ENCODE peak calls at places on chromosomes 12 and 14, in ten cellular contexts. One of them, this sample, is unnamed. For H3K36me3, the result is how much of the 10 kb centered on the place peaks cover.

GRCh38 chr12:54384591-54385041 is at the start of gene ZNF385A:
- DNase-seq in upper lobe of left lung: no peak
- DNase-seq in H1: no peak
- DNase-seq in adrenal gland: no peak
- DNase-seq in fibroblast of lung: no peak
- DNase-seq in BJ: no peak
- DNase-seq in colonic mucosa: no peak
- DNase-seq in astrocyte: no peak
- DNase-seq in adipocyte: no peak
- DNase-seq in gastrocnemius medialis: no peak
- DNase-seq in this sample: no peak

GRCh38 chr14:99735189-99736135 is 51.4 kb downstream of the CYP46A1 start:
- DNase-seq in gastrocnemius medialis: no peak
- DNase-seq in astrocyte: no peak
- DNase-seq in adipocyte: no peak
- DNase-seq in BJ: no peak
- DNase-seq in colonic mucosa: no peak
- DNase-seq in H1: no peak
- DNase-seq in fibroblast of lung: no peak
- DNase-seq in upper lobe of left lung: no peak
- DNase-seq in adrenal gland: no peak
- DNase-seq in this sample: no peak

GRCh38 chr14:99699861-99700260 is 15.8 kb downstream of the CYP46A1 start:
- DNase-seq in adipocyte: no peak
- DNase-seq in gastrocnemius medialis: no peak
- DNase-seq in BJ: no peak
- DNase-seq in adrenal gland: no peak
- DNase-seq in astrocyte: no peak
- DNase-seq in fibroblast of lung: no peak
- DNase-seq in colonic mucosa: no peak
- DNase-seq in upper lobe of left lung: no peak
- DNase-seq in H1: no peak
- DNase-seq in this sample: no peak

GRCh38 chr14:90518941-90519256 is 122.1 kb downstream of the CALM1 start:
- DNase-seq in colonic mucosa: peak
- DNase-seq in adipocyte: no peak
- DNase-seq in fibroblast of lung: no peak
- DNase-seq in BJ: no peak
- DNase-seq in gastrocnemius medialis: no peak
- DNase-seq in adrenal gland: no peak
- DNase-seq in astrocyte: no peak
- DNase-seq in upper lobe of left lung: no peak
- DNase-seq in H1: no peak
- DNase-seq in this sample: no peak

GRCh38 chr12:92133166-92133565 is 12.5 kb downstream of the BTG1 start:
- DNase-seq in upper lobe of left lung: no peak
- DNase-seq in gastrocnemius medialis: no peak
- DNase-seq in colonic mucosa: no peak
- DNase-seq in adrenal gland: no peak
- DNase-seq in astrocyte: peak
- DNase-seq in H1: no peak
- DNase-seq in fibroblast of lung: peak
- DNase-seq in adipocyte: peak
- DNase-seq in BJ: no peak
- DNase-seq in this sample: no peak

GRCh38 chr12:100721193-100721592 is 73.4 kb upstream of the ANO4 start:
- DNase-seq in astrocyte: no peak
- DNase-seq in gastrocnemius medialis: no peak
- DNase-seq in BJ: no peak
- DNase-seq in upper lobe of left lung: no peak
- DNase-seq in adipocyte: no peak
- DNase-seq in fibroblast of lung: no peak
- DNase-seq in H1: no peak
- DNase-seq in colonic mucosa: no peak
- DNase-seq in adrenal gland: no peak
- DNase-seq in this sample: no peak

GRCh38 chr14:95889236-95889979 is 12.8 kb downstream of the TUNAR start:
- DNase-seq in upper lobe of left lung: no peak
- DNase-seq in adrenal gland: no peak
- DNase-seq in BJ: no peak
- DNase-seq in H1: no peak
- DNase-seq in gastrocnemius medialis: no peak
- DNase-seq in astrocyte: no peak
- DNase-seq in adipocyte: no peak
- DNase-seq in colonic mucosa: no peak
- DNase-seq in fibroblast of lung: no peak
- DNase-seq in this sample: no peak

GRCh38 chr12:58668233-58668632 is 252.1 kb downstream of the LRIG3 start:
- DNase-seq in BJ: no peak
- DNase-seq in upper lobe of left lung: no peak
- DNase-seq in H1: no peak
- DNase-seq in fibroblast of lung: no peak
- DNase-seq in adrenal gland: no peak
- DNase-seq in adipocyte: no peak
- DNase-seq in astrocyte: no peak
- DNase-seq in colonic mucosa: no peak
- DNase-seq in gastrocnemius medialis: no peak
- DNase-seq in this sample: no peak

GRCh38 chr12:25590021-25590721 is 37.1 kb upstream of the LMNTD1 start:
- DNase-seq in astrocyte: peak
- DNase-seq in H1: no peak
- DNase-seq in BJ: no peak
- DNase-seq in adrenal gland: no peak
- DNase-seq in adipocyte: no peak
- DNase-seq in fibroblast of lung: no peak
- DNase-seq in colonic mucosa: no peak
- DNase-seq in upper lobe of left lung: no peak
- DNase-seq in gastrocnemius medialis: no peak
- DNase-seq in this sample: no peak

GRCh38 chr12:106096376-106096775 is 42.4 kb downstream of the NUAK1 start:
- DNase-seq in adipocyte: no peak
- DNase-seq in BJ: no peak
- DNase-seq in astrocyte: peak
- DNase-seq in colonic mucosa: no peak
- DNase-seq in upper lobe of left lung: no peak
- DNase-seq in fibroblast of lung: no peak
- DNase-seq in gastrocnemius medialis: peak
- DNase-seq in H1: no peak
- DNase-seq in adrenal gland: no peak
- DNase-seq in this sample: no peak

GRCh38 chr14:106872619-106873446 is 1346.5 kb downstream of the TMEM121 start:
- DNase-seq in adipocyte: peak
- DNase-seq in adrenal gland: peak
- DNase-seq in gastrocnemius medialis: no peak
- DNase-seq in colonic mucosa: peak
- DNase-seq in fibroblast of lung: no peak
- DNase-seq in upper lobe of left lung: peak
- DNase-seq in BJ: no peak
- DNase-seq in H1: no peak
- DNase-seq in astrocyte: no peak
- DNase-seq in this sample: no peak

GRCh38 chr12:120394483-120395367 is 25.8 kb upstream of the MSI1 start:
- DNase-seq in astrocyte: no peak
- DNase-seq in H1: peak
- DNase-seq in upper lobe of left lung: peak
- DNase-seq in BJ: no peak
- DNase-seq in fibroblast of lung: no peak
- DNase-seq in colonic mucosa: peak
- DNase-seq in adrenal gland: peak
- DNase-seq in adipocyte: no peak
- DNase-seq in gastrocnemius medialis: no peak
- DNase-seq in this sample: peak

GRCh38 chr12:100567945-100568344 is 5.5 kb upstream of the GAS2L3 start:
- DNase-seq in astrocyte: no peak
- DNase-seq in adipocyte: no peak
- DNase-seq in gastrocnemius medialis: no peak
- DNase-seq in adrenal gland: no peak
- DNase-seq in H1: no peak
- DNase-seq in upper lobe of left lung: no peak
- DNase-seq in colonic mucosa: no peak
- DNase-seq in BJ: no peak
- DNase-seq in fibroblast of lung: no peak
- DNase-seq in this sample: no peak

GRCh38 chr12:109197327-109197726 is 80.9 kb downstream of the ACACB start:
- DNase-seq in astrocyte: no peak
- DNase-seq in adrenal gland: no peak
- DNase-seq in fibroblast of lung: no peak
- DNase-seq in BJ: no peak
- DNase-seq in gastrocnemius medialis: no peak
- DNase-seq in H1: no peak
- DNase-seq in colonic mucosa: no peak
- DNase-seq in adipocyte: no peak
- DNase-seq in upper lobe of left lung: no peak
- DNase-seq in this sample: no peak

GRCh38 chr12:109193896-109194295 is 77.5 kb downstream of the ACACB start:
- DNase-seq in upper lobe of left lung: no peak
- DNase-seq in colonic mucosa: no peak
- DNase-seq in adrenal gland: no peak
- DNase-seq in BJ: no peak
- DNase-seq in gastrocnemius medialis: no peak
- DNase-seq in astrocyte: no peak
- DNase-seq in H1: no peak
- DNase-seq in adipocyte: no peak
- DNase-seq in fibroblast of lung: no peak
- DNase-seq in this sample: no peak

GRCh38 chr12:109192358-109192757 is 76.0 kb downstream of the ACACB start:
- DNase-seq in upper lobe of left lung: no peak
- DNase-seq in astrocyte: peak
- DNase-seq in colonic mucosa: no peak
- DNase-seq in fibroblast of lung: peak
- DNase-seq in BJ: peak
- DNase-seq in gastrocnemius medialis: peak
- DNase-seq in H1: no peak
- DNase-seq in adrenal gland: peak
- DNase-seq in adipocyte: peak
- DNase-seq in this sample: peak

GRCh38 chr12:109191621-109192250 is 75.3 kb downstream of the ACACB start:
- DNase-seq in adipocyte: no peak
- DNase-seq in colonic mucosa: no peak
- DNase-seq in astrocyte: no peak
- DNase-seq in fibroblast of lung: no peak
- DNase-seq in adrenal gland: no peak
- DNase-seq in BJ: no peak
- DNase-seq in H1: no peak
- DNase-seq in gastrocnemius medialis: no peak
- DNase-seq in upper lobe of left lung: no peak
- DNase-seq in this sample: no peak

GRCh38 chr12:109196332-109196731 is 79.9 kb downstream of the ACACB start:
- DNase-seq in adipocyte: no peak
- DNase-seq in gastrocnemius medialis: no peak
- DNase-seq in BJ: no peak
- DNase-seq in astrocyte: no peak
- DNase-seq in fibroblast of lung: no peak
- DNase-seq in H1: no peak
- DNase-seq in upper lobe of left lung: no peak
- DNase-seq in adrenal gland: no peak
- DNase-seq in colonic mucosa: no peak
- DNase-seq in this sample: no peak
- H3K36me3 ChIP-seq in adipocyte: half or more
- H3K36me3 ChIP-seq in gastrocnemius medialis: under half
- H3K36me3 ChIP-seq in BJ: under half
- H3K36me3 ChIP-seq in astrocyte: under half
- H3K36me3 ChIP-seq in fibroblast of lung: under half
- H3K36me3 ChIP-seq in H1: under half
- H3K36me3 ChIP-seq in upper lobe of left lung: under half
- H3K36me3 ChIP-seq in adrenal gland: under half
- H3K36me3 ChIP-seq in colonic mucosa: under half
- H3K36me3 ChIP-seq in this sample: under half

GRCh38 chr12:6981152-6982052 is 10.7 kb downstream of the EMG1 start:
- DNase-seq in gastrocnemius medialis: no peak
- DNase-seq in H1: no peak
- DNase-seq in upper lobe of left lung: no peak
- DNase-seq in fibroblast of lung: no peak
- DNase-seq in astrocyte: no peak
- DNase-seq in colonic mucosa: no peak
- DNase-seq in BJ: no peak
- DNase-seq in adrenal gland: no peak
- DNase-seq in adipocyte: no peak
- DNase-seq in this sample: no peak
- H3K36me3 ChIP-seq in gastrocnemius medialis: under half
- H3K36me3 ChIP-seq in H1: under half
- H3K36me3 ChIP-seq in upper lobe of left lung: under half
- H3K36me3 ChIP-seq in fibroblast of lung: under half
- H3K36me3 ChIP-seq in astrocyte: under half
- H3K36me3 ChIP-seq in colonic mucosa: under half
- H3K36me3 ChIP-seq in BJ: under half
- H3K36me3 ChIP-seq in adrenal gland: under half
- H3K36me3 ChIP-seq in adipocyte: half or more
- H3K36me3 ChIP-seq in this sample: under half

GRCh38 chr12:109201496-109201885 is 85.1 kb downstream of the ACACB start:
- DNase-seq in gastrocnemius medialis: no peak
- DNase-seq in adipocyte: no peak
- DNase-seq in fibroblast of lung: no peak
- DNase-seq in astrocyte: no peak
- DNase-seq in upper lobe of left lung: peak
- DNase-seq in adrenal gland: no peak
- DNase-seq in colonic mucosa: no peak
- DNase-seq in H1: no peak
- DNase-seq in BJ: no peak
- DNase-seq in this sample: no peak

GRCh38 chr12:109202770-109203169 is 86.4 kb downstream of the ACACB start:
- DNase-seq in upper lobe of left lung: no peak
- DNase-seq in adipocyte: peak
- DNase-seq in fibroblast of lung: peak
- DNase-seq in BJ: no peak
- DNase-seq in adrenal gland: no peak
- DNase-seq in colonic mucosa: no peak
- DNase-seq in H1: no peak
- DNase-seq in astrocyte: no peak
- DNase-seq in gastrocnemius medialis: peak
- DNase-seq in this sample: no peak

GRCh38 chr12:109200825-109201495 is 84.6 kb downstream of the ACACB start:
- DNase-seq in astrocyte: no peak
- DNase-seq in adrenal gland: no peak
- DNase-seq in fibroblast of lung: no peak
- DNase-seq in H1: no peak
- DNase-seq in adipocyte: no peak
- DNase-seq in BJ: no peak
- DNase-seq in colonic mucosa: no peak
- DNase-seq in gastrocnemius medialis: no peak
- DNase-seq in upper lobe of left lung: no peak
- DNase-seq in this sample: no peak

GRCh38 chr12:109203480-109203879 is 87.1 kb downstream of the ACACB start:
- DNase-seq in adrenal gland: no peak
- DNase-seq in fibroblast of lung: no peak
- DNase-seq in gastrocnemius medialis: peak
- DNase-seq in adipocyte: no peak
- DNase-seq in H1: no peak
- DNase-seq in colonic mucosa: no peak
- DNase-seq in BJ: no peak
- DNase-seq in astrocyte: no peak
- DNase-seq in upper lobe of left lung: no peak
- DNase-seq in this sample: no peak

GRCh38 chr12:109199324-109199723 is 82.9 kb downstream of the ACACB start:
- DNase-seq in astrocyte: no peak
- DNase-seq in BJ: no peak
- DNase-seq in upper lobe of left lung: no peak
- DNase-seq in adipocyte: no peak
- DNase-seq in gastrocnemius medialis: no peak
- DNase-seq in fibroblast of lung: no peak
- DNase-seq in H1: no peak
- DNase-seq in adrenal gland: no peak
- DNase-seq in colonic mucosa: no peak
- DNase-seq in this sample: no peak
- H3K36me3 ChIP-seq in astrocyte: under half
- H3K36me3 ChIP-seq in BJ: under half
- H3K36me3 ChIP-seq in upper lobe of left lung: under half
- H3K36me3 ChIP-seq in adipocyte: half or more
- H3K36me3 ChIP-seq in gastrocnemius medialis: under half
- H3K36me3 ChIP-seq in fibroblast of lung: under half
- H3K36me3 ChIP-seq in H1: under half
- H3K36me3 ChIP-seq in adrenal gland: under half
- H3K36me3 ChIP-seq in colonic mucosa: under half
- H3K36me3 ChIP-seq in this sample: under half

GRCh38 chr14:22008098-22008412 is 334.4 kb upstream of the OR4E1 start:
- DNase-seq in adipocyte: no peak
- DNase-seq in BJ: no peak
- DNase-seq in fibroblast of lung: no peak
- DNase-seq in gastrocnemius medialis: no peak
- DNase-seq in astrocyte: no peak
- DNase-seq in upper lobe of left lung: no peak
- DNase-seq in H1: no peak
- DNase-seq in adrenal gland: no peak
- DNase-seq in colonic mucosa: no peak
- DNase-seq in this sample: no peak
- H3K36me3 ChIP-seq in adipocyte: under half
- H3K36me3 ChIP-seq in BJ: under half
- H3K36me3 ChIP-seq in fibroblast of lung: under half
- H3K36me3 ChIP-seq in gastrocnemius medialis: under half
- H3K36me3 ChIP-seq in astrocyte: under half
- H3K36me3 ChIP-seq in upper lobe of left lung: under half
- H3K36me3 ChIP-seq in H1: under half
- H3K36me3 ChIP-seq in adrenal gland: under half
- H3K36me3 ChIP-seq in colonic mucosa: under half
- H3K36me3 ChIP-seq in this sample: under half